ENCODE peak calls at places on chromosomes 4 and X, in ten cellular contexts. P is Caco-2, U is brain microvascular endothelial cell, Q is fibroblast of lung, D is lower lobe of right lung, S is progenitor cell of endocrine pancreas, R is IMR-90, N is WERI-Rb-1, B is neural crest cell, Z is cardiac muscle cell. O is an unnamed sample.

GRCh38 chr4:180150818-180151217 is 2092.4 kb upstream of the TENM3 start:
- DNase-seq in N (no peak), D (no peak), S (no peak), U (no peak), R (peak), P (no peak), B (no peak), Q (no peak), Z (no peak), O (no peak)

GRCh38 chr4:123583043-123583442 is 186.4 kb downstream of the SPRY1 start:
- DNase-seq in S (no peak), N (no peak), R (no peak), B (no peak), D (no peak), U (no peak), Q (no peak), Z (no peak), P (no peak), O (no peak)

GRCh38 chr4:76607266-76607799 is 172.3 kb downstream of the SHROOM3 start:
- DNase-seq in S (no peak), D (no peak), B (no peak), P (no peak), N (no peak), U (no peak), Z (no peak), Q (peak), R (peak), O (peak)

GRCh38 chrX:24799565-24799964 is 105.8 kb downstream of the POLA1 start:
- DNase-seq in Z (peak), S (no peak), Q (no peak), B (no peak), P (no peak), D (no peak), N (peak), U (no peak), R (no peak), O (no peak)

GRCh38 chr4:179751669-179752068 is 2309.4 kb upstream of the AGA start:
- DNase-seq in B (no peak), S (no peak), P (no peak), Z (no peak), U (no peak), Q (no peak), R (no peak), D (no peak), N (no peak), O (no peak)

GRCh38 chrX:100685284-100685996 is 41.4 kb downstream of the SRPX2 start:
- DNase-seq in P (peak), N (peak), S (peak), B (peak), Q (peak), U (peak), D (no peak), Z (peak), R (peak), O (peak)

GRCh38 chr4:153611679-153612078 is 72.4 kb upstream of the TLR2 start:
- DNase-seq in N (no peak), U (peak), B (no peak), P (no peak), S (no peak), Z (no peak), Q (peak), R (peak), D (no peak), O (no peak)

GRCh38 chr4:95204267-95204835 is 344.4 kb downstream of the UNC5C start:
- DNase-seq in R (no peak), D (no peak), S (no peak), P (no peak), N (no peak), U (no peak), Q (peak), B (no peak), Z (no peak), O (no peak)

GRCh38 chrX:41275661-41276609 is 58.0 kb upstream of the DDX3X start:
- DNase-seq in Q (peak), N (peak), B (peak), U (peak), P (peak), S (peak), Z (peak), D (peak), R (peak), O (peak)

GRCh38 chr4:75007891-75008290 is 75.0 kb downstream of the PARM1 start:
- DNase-seq in S (no peak), Q (no peak), N (no peak), U (no peak), D (no peak), R (no peak), P (no peak), B (no peak), Z (no peak), O (no peak)

DNA sequence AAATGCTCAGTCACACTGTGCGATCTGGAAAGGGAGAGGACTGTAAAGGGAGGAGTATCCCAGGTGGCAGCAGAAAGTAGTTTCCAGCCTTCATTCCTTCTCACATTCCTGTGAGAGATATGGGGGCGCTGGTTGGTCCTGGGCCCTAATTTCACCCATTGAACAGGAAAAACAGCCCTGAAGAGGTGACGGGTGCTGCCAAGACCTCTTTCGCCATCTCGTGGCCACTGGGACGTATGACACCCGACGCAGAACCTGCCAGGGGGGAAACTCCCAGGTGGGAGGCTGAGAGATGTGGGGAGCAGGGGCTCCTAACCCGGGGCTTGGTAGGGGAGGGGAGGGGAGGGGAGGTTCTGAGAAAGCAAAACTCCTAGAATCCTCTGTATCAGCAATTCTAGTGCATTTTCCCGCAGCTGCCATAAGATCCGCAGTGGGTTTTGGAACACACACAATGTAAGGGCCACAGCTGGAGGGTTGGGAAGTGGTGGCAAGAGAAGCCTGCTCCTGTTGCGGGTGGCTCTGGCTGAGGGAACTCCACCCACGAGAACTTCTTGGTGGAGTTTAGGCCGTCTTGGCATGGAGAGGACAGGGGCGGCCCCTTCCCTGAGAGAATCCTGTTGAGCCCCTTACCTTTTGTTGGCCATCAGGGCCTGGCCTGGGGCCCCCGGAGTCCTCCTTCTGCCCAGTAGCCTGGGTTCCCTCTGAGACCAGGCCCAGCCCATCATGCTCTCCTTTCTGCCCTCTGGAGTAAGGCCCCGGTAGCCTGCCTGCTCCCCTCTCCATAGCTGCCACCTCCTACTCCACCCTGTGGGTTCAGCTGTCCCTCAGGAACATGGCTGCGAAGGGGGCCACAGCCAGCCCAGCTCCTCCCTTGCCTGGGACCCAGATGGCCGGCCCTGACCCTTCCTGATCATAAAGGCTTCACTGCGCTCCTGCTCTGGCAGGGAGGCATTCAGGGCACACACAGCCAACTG is 134.1 kb downstream of the OR13H1 start:
- DNase-seq in D (no peak), P (peak), Z (peak), B (peak), N (peak), U (peak), S (peak), R (peak), Q (peak), O (peak)
- TF ChIP-seq CTCF in D (peak), P (peak), Z (peak), B (peak), N (peak), U (peak), S (peak), R (peak), Q (peak), O (peak)

DNA sequence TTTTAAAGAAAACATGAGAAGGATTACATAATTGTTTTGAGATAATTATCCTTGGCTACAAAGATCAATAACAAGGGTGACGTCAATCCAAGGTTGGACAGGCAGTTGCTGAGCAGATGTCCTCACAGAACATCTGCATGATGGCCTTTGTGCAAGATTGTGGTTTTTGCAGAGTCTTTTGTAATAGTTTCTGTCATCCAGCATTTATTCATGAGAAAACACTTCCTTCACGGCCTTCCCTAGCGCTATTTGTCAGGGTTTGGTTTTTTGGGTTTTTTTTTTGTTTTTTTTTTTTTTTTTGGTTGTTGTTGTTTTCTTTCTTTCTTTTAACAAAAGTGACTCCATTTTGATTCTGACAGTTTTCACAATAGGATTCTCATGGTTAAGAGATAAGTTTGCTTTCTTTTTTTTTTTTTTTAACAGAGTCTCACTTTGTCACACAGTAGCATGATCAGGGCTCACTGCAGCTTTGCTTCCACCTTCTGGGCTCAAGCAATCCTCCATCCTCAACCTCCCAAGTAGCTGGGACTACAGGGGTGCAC is 31.5 kb upstream of the ELF2 start:
- DNase-seq in Q (peak), N (no peak), S (no peak), R (peak), D (no peak), Z (no peak), B (no peak), U (peak), P (no peak), O (no peak)
- TF ChIP-seq CTCF in Q (no peak), N (no peak), S (no peak), R (no peak), D (no peak), Z (no peak), B (no peak), U (no peak), P (no peak), O (no peak)

GRCh38 chr4:4641661-4642180 is 99.9 kb upstream of the STX18 start:
- DNase-seq in B (no peak), S (no peak), R (no peak), P (peak), Q (no peak), N (no peak), U (no peak), D (no peak), Z (no peak), O (no peak)
- TF ChIP-seq CTCF in B (no peak), S (no peak), R (no peak), P (no peak), Q (no peak), N (no peak), U (no peak), D (no peak), Z (no peak), O (no peak)

GRCh38 chr4:149999485-150000074 is 78.7 kb upstream of the DCLK2 start:
- DNase-seq in R (peak), Z (peak), D (no peak), N (peak), S (no peak), Q (peak), U (peak), B (peak), P (peak), O (peak)
- TF ChIP-seq CTCF in R (peak), Z (peak), D (peak), N (peak), S (peak), Q (peak), U (peak), B (peak), P (peak), O (peak)

DNA sequence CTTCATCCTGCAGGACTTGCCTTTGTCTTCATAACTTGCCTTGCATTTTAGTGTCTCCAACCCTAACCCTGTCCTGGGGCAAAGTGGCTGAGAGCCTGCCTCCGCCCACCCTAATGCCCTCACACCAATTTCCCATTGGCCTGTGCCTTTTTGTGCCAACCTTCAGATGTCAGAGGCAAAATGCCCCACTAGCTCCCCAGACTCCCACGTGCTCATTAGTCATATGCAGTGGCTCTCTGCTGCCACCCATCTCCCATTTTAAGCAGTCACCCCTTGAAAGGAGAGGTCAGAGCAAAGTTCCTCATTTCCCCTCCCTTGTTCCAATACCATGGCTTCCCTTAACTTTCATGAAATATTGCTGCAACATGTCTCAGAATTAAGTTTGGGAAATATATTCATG is 74.8 kb upstream of the PASD1 start:
- DNase-seq in Q (no peak), P (peak), B (no peak), U (no peak), Z (peak), D (no peak), S (no peak), N (peak), R (no peak), O (peak)
- TF ChIP-seq CTCF in Q (no peak), P (peak), B (peak), U (peak), Z (no peak), D (no peak), S (peak), N (peak), R (no peak), O (no peak)

O was measured in GM20000.